ENCODE peak calls at places on chromosome 5, in four cellular contexts. L is aorta; Y is pancreas; N is CD4-positive, alpha-beta memory T cell. A is an unnamed sample.

GRCh38 chr5:132272341-132273210 is 15.1 kb downstream of the PDLIM4 start:
- DNase-seq in L (peak; percentile 66), Y (peak; percentile 36), N (peak; percentile 54), A (peak; percentile 75)

GRCh38 chr5:113337515-113338140 is 97.2 kb downstream of the TSSK1B start:
- DNase-seq in L (no peak), Y (no peak), N (no peak), A (no peak)

GRCh38 chr5:95617057-95617456 is 2.8 kb upstream of the GPR150 start:
- DNase-seq in L (no peak), Y (no peak), N (no peak), A (no peak)

GRCh38 chr5:30856242-30856641 is 337.2 kb upstream of the CDH6 start:
- DNase-seq in L (no peak), Y (no peak), N (no peak), A (no peak)

GRCh38 chr5:69509212-69509611 is 16.6 kb downstream of the OCLN start:
- DNase-seq in L (no peak), Y (no peak), N (no peak), A (no peak)

GRCh38 chr5:78760411-78761169 is 112.0 kb upstream of the LHFPL2 start:
- DNase-seq in L (no peak), Y (no peak), N (no peak), A (no peak)

GRCh38 chr5:162248107-162248713 is 180.6 kb downstream of the GABRG2 start:
- DNase-seq in L (no peak), Y (no peak), N (no peak), A (no peak)

GRCh38 chr5:172945151-172945550 is 14.1 kb upstream of the RPL26L1 start:
- DNase-seq in L (peak; percentile 20), Y (no peak), N (no peak), A (no peak)

GRCh38 chr5:143398451-143399237 is 4.8 kb downstream of the NR3C1 start:
- DNase-seq in L (no peak), Y (no peak), N (no peak), A (no peak)

GRCh38 chr5:88644676-88645075 is 238.3 kb downstream of the MEF2C start:
- DNase-seq in L (no peak), Y (no peak), N (no peak), A (no peak)

GRCh38 chr5:133384120-133384855 is 228.1 kb downstream of the FSTL4 start:
- DNase-seq in L (no peak), Y (no peak), N (no peak), A (no peak)

GRCh38 chr5:143233020-143233419 is 170.5 kb downstream of the NR3C1 start:
- DNase-seq in L (no peak), Y (no peak), N (no peak), A (no peak)

GRCh38 chr5:93810780-93811179 is 69.4 kb upstream of the POU5F2 start:
- DNase-seq in L (no peak), Y (no peak), N (no peak), A (no peak)

GRCh38 chr5:87020099-87020934 is 247.4 kb upstream of the RASA1 start:
- DNase-seq in L (peak; percentile 80), Y (peak; percentile 29), N (peak; percentile 14), A (no peak)

GRCh38 chr5:97266576-97266975 is 83.5 kb upstream of the RIOK2 start:
- DNase-seq in L (peak; percentile 46), Y (no peak), N (no peak), A (peak; percentile 59)

GRCh38 chr5:157312492-157312891 is 46.6 kb downstream of the CYFIP2 start:
- DNase-seq in L (peak; percentile 56), Y (no peak), N (peak; percentile 55), A (no peak)

GRCh38 chr5:136014049-136014516 is 14.7 kb upstream of the TGFBI start:
- DNase-seq in L (no peak), Y (no peak), N (no peak), A (no peak)

GRCh38 chr5:172688735-172689572 is 47.9 kb downstream of the NEURL1B start:
- DNase-seq in L (peak; percentile 72), Y (peak; percentile 70), N (no peak), A (no peak)

GRCh38 chr5:135829681-135830383 is 4.6 kb upstream of the SLC25A48 start:
- DNase-seq in L (peak; percentile 61), Y (peak; percentile 45), N (no peak), A (peak; percentile 81)

GRCh38 chr5:56060276-56061110 is 65.7 kb upstream of the IL6ST start:
- DNase-seq in L (no peak), Y (no peak), N (peak; percentile 25), A (no peak)

GRCh38 chr5:150386024-150386855 is 26.5 kb downstream of the CD74 start:
- DNase-seq in L (no peak), Y (no peak), N (no peak), A (no peak)
- H3K4me1 ChIP-seq in L (no peaks in the 10 kb centered on the region), Y (no peaks in the 10 kb centered on the region), N (no peaks in the 10 kb centered on the region), A (no peaks in the 10 kb centered on the region)

DNA sequence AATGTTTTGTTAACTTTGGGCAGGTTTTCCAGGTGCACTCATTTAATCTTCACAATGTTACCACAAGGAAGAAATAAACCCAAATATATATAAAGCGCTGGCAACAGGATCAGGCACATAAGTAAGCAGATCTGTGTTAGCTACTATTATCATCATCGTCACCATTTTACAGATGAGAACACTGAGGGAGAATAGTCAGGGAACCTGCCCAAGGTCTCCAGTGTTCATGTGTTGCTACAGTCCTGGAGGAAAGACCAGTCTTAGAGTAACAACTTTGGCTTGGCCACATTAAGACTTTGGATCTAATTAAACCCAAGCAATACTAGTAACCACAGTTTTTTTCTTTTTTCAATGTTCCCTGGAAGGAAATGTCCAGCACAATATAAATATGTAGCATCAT is 11.9 kb downstream of the NREP start:
- DNase-seq in L (no peak), Y (no peak), N (no peak), A (no peak)
- H3K4me1 ChIP-seq in L (peaks cover 3% of the 10 kb centered on the region), Y (peaks cover 7% of the 10 kb centered on the region), N (no peaks in the 10 kb centered on the region), A (peaks cover 79% of the 10 kb centered on the region)

DNA sequence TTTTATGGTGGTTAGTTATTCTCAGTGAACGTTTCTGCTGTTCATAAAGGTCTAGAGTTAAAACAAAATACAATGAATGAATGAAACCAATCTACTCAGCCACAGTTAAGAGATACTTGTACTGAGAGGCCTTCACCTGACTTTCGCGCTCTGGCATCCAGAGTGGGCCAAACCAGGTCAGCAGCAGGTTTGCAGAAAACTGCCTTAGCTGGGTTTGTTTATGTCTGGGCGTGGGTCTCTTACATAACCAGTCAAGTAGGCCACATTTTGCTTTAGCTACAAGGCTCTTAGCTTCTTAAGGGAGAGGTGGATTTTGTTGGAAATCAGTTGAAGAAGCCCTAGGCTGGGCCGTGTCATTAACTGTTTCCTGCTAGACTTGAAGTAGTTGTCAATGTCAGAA is 200.3 kb downstream of the ARHGEF28 start:
- DNase-seq in L (no peak), Y (no peak), N (no peak), A (no peak)
- H3K4me1 ChIP-seq in L (peaks cover 12% of the 10 kb centered on the region), Y (peaks cover 16% of the 10 kb centered on the region), N (no peaks in the 10 kb centered on the region), A (no peaks in the 10 kb centered on the region)

GRCh38 chr5:158705901-158706300 is 393.8 kb downstream of the EBF1 start:
- DNase-seq in L (no peak), Y (no peak), N (no peak), A (no peak)
- H3K4me1 ChIP-seq in L (peaks cover 6% of the 10 kb centered on the region), Y (no peaks in the 10 kb centered on the region), N (no peaks in the 10 kb centered on the region), A (no peaks in the 10 kb centered on the region)

GRCh38 chr5:14168793-14169262 is 25.7 kb downstream of the TRIO start:
- DNase-seq in L (no peak), Y (no peak), N (no peak), A (no peak)

GRCh38 chr5:14172149-14172795 is 29.1 kb downstream of the TRIO start:
- DNase-seq in L (no peak), Y (no peak), N (no peak), A (no peak)

GRCh38 chr5:14173419-14174234 is 30.5 kb downstream of the TRIO start:
- DNase-seq in L (no peak), Y (no peak), N (no peak), A (no peak)

GRCh38 chr5:14171621-14172020 is 28.5 kb downstream of the TRIO start:
- DNase-seq in L (no peak), Y (no peak), N (no peak), A (no peak)

DNA sequence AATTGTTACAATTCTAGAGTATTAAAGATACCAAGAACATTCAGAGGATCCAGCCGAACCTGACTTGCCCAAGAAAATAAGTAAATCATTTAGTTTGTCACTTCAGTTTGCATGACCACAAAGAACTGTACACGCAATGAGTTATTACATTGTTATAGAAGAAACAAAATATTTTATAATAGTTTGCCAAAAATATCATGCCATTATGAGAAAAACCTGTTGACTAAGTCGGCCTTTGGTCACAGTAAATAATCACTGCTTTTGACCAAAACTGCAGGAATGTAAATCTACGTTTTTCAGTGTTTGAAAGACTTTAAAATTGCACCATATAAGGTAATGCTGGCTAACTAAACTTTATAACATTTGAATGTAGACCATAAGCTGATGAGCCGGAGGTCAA is 27.9 kb downstream of the TRIO start:
- DNase-seq in L (no peak), Y (no peak), N (no peak), A (no peak)
- H3K4me1 ChIP-seq in L (peaks cover 5% of the 10 kb centered on the region), Y (no peaks in the 10 kb centered on the region), N (no peaks in the 10 kb centered on the region), A (peaks cover 69% of the 10 kb centered on the region)

GRCh38 chr5:76545184-76545583 is 78.0 kb downstream of the F2RL2 start:
- DNase-seq in L (no peak), Y (no peak), N (no peak), A (no peak)
- H3K4me1 ChIP-seq in L (no peaks in the 10 kb centered on the region), Y (peaks cover 34% of the 10 kb centered on the region), N (peaks cover 96% of the 10 kb centered on the region), A (no peaks in the 10 kb centered on the region)

GRCh38 chr5:179766726-179767455 is 26.9 kb upstream of the LTC4S start:
- DNase-seq in L (no peak), Y (no peak), N (no peak), A (no peak)
- H3K4me1 ChIP-seq in L (peaks cover 3% of the 10 kb centered on the region), Y (peaks cover 11% of the 10 kb centered on the region), N (peaks cover 24% of the 10 kb centered on the region), A (peaks cover 37% of the 10 kb centered on the region)